ENCODE peak calls at places on chromosomes 2 and 18, in seven cellular contexts. G, L, D, J, R, V and U are unnamed samples.

GRCh38 chr2:65566617-65567016 is 134.2 kb upstream of the SPRED2 start:
- DNase-seq in G (no peak), L (no peak), D (no peak), J (no peak), R (no peak), V (no peak), U (no peak)

GRCh38 chr2:174835797-174836255 is 71.6 kb upstream of the CHRNA1 start:
- DNase-seq in G (no peak), L (no peak), D (no peak), J (no peak), R (peak), V (peak), U (no peak)

GRCh38 chr2:61343141-61343540 is 127.7 kb downstream of the USP34 start:
- DNase-seq in G (no peak), L (no peak), D (no peak), J (no peak), R (no peak), V (no peak), U (no peak)

GRCh38 chr18:1412660-1413659 is 508.3 kb downstream of the ADCYAP1 start:
- DNase-seq in G (peak), L (no peak), D (no peak), J (no peak), R (no peak), V (no peak), U (no peak)

GRCh38 chr2:31013311-31013710 is 124.9 kb downstream of the GALNT14 start:
- DNase-seq in G (no peak), L (no peak), D (no peak), J (no peak), R (no peak), V (no peak), U (no peak)

GRCh38 chr2:54570925-54571694 is 115.0 kb downstream of the SPTBN1 start:
- DNase-seq in G (peak), L (peak), D (peak), J (peak), R (peak), V (peak), U (no peak)

GRCh38 chr2:223797811-223798721 is 39.3 kb downstream of the AP1S3 start:
- DNase-seq in G (peak), L (no peak), D (no peak), J (no peak), R (no peak), V (peak), U (peak)

GRCh38 chr18:67216846-67217245 is 299.7 kb downstream of the DSEL start:
- DNase-seq in G (no peak), L (no peak), D (no peak), J (no peak), R (no peak), V (no peak), U (no peak)

GRCh38 chr2:192236136-192236535 is 41.4 kb upstream of the TMEFF2 start:
- DNase-seq in G (peak), L (no peak), D (no peak), J (no peak), R (peak), V (peak), U (no peak)

GRCh38 chr18:55582325-55582724 is 5.7 kb downstream of the TCF4 start:
- DNase-seq in G (no peak), L (no peak), D (no peak), J (no peak), R (no peak), V (peak), U (peak)

GRCh38 chr2:172693037-172693436 is 42.6 kb upstream of the RAPGEF4 start:
- DNase-seq in G (peak), L (peak), D (no peak), J (no peak), R (peak), V (peak), U (no peak)

GRCh38 chr2:20930928-20931327 is 108.0 kb upstream of the LDAH start:
- DNase-seq in G (peak), L (no peak), D (no peak), J (no peak), R (no peak), V (peak), U (no peak)

GRCh38 chr2:199922856-199923255 is 11.8 kb downstream of the C2orf69 start:
- DNase-seq in G (peak), L (no peak), D (no peak), J (no peak), R (no peak), V (peak), U (no peak)

GRCh38 chr2:41736586-41736985 is 311.2 kb upstream of the PKDCC start:
- DNase-seq in G (no peak), L (no peak), D (no peak), J (peak), R (no peak), V (no peak), U (no peak)

GRCh38 chr2:216017365-216017764 is 4.0 kb upstream of the MREG start:
- DNase-seq in G (peak), L (no peak), D (no peak), J (no peak), R (no peak), V (peak), U (no peak)

GRCh38 chr2:229910832-229911412 is 10.9 kb downstream of the TRIP12 start:
- DNase-seq in G (peak), L (no peak), D (no peak), J (no peak), R (no peak), V (peak), U (no peak)

GRCh38 chr2:242030226-242030575 is 160.7 kb downstream of the RTP5 start:
- DNase-seq in G (no peak), L (no peak), D (no peak), J (no peak), R (no peak), V (no peak), U (no peak)

GRCh38 chr2:218805627-218806026 is 23.7 kb downstream of the CYP27A1 start:
- DNase-seq in G (peak), L (no peak), D (no peak), J (no peak), R (peak), V (no peak), U (no peak)

GRCh38 chr18:70659026-70659726 is 370.3 kb downstream of the SOCS6 start:
- DNase-seq in G (no peak), L (no peak), D (peak), J (no peak), R (no peak), V (no peak), U (no peak)

GRCh38 chr2:222882484-222882928 is 21.7 kb downstream of the ACSL3 start:
- DNase-seq in G (no peak), L (no peak), D (no peak), J (no peak), R (no peak), V (no peak), U (no peak)

GRCh38 chr2:234954551-234954992 is 2.8 kb downstream of the SH3BP4 start:
- DNase-seq in G (no peak), L (no peak), D (no peak), J (no peak), R (no peak), V (no peak), U (no peak)